ENCODE peak calls at places on chromosomes 16 and 17, in four cellular contexts. Z is GM12878, U is H1, L is K562. D is an unnamed sample. For H3K4me1, the result is how much of the 10 kb centered on the place peaks cover.

GRCh38 chr17:57572600-57572999 is 172.5 kb downstream of the CCDC182 start:
- DNase-seq in U (no peak), L (no peak), Z (no peak), D (no peak)

GRCh38 chr16:50818380-50818779 is 76.5 kb downstream of the CYLD start:
- DNase-seq in L (no peak), U (no peak), Z (no peak), D (no peak)

GRCh38 chr16:55329791-55330190 is 5.8 kb downstream of the IRX6 start:
- DNase-seq in L (no peak), U (no peak), Z (no peak), D (no peak)

GRCh38 chr17:14871921-14872320 is 393.2 kb downstream of the PMP22 start:
- DNase-seq in L (no peak), U (no peak), Z (no peak), D (no peak)

GRCh38 chr17:17467720-17468119 is 9.1 kb upstream of the MED9 start:
- DNase-seq in U (no peak), L (no peak), Z (no peak), D (no peak)

GRCh38 chr17:73697872-73698271 is 53.6 kb upstream of the SDK2 start:
- DNase-seq in Z (no peak), L (no peak), U (no peak), D (peak)

GRCh38 chr17:7932483-7932891 is 481 bp downstream of the CNTROB start:
- DNase-seq in Z (no peak), L (no peak), U (no peak), D (peak)

GRCh38 chr17:76446449-76447231 is 6.3 kb downstream of the UBE2O start:
- DNase-seq in U (no peak), L (peak), Z (no peak), D (peak)

GRCh38 chr17:38333635-38334295 is 10.0 kb downstream of the GPR179 start:
- DNase-seq in L (peak), U (peak), Z (no peak), D (peak)

GRCh38 chr17:69501591-69502468 is 87.3 kb downstream of the MAP2K6 start:
- DNase-seq in U (no peak), Z (no peak), L (no peak), D (peak)

GRCh38 chr17:9230346-9230745 is 209.0 kb downstream of the NTN1 start:
- DNase-seq in U (no peak), Z (no peak), L (no peak), D (no peak)

GRCh38 chr16:704552-705380 is 835 bp downstream of the FBXL16 start:
- DNase-seq in L (no peak), U (no peak), Z (no peak), D (no peak)

GRCh38 chr16:77480671-77481315 is 46.0 kb upstream of the ADAMTS18 start:
- DNase-seq in L (no peak), U (no peak), Z (no peak), D (no peak)

GRCh38 chr17:48143629-48144028 is 36.1 kb downstream of the SNX11 start:
- DNase-seq in U (no peak), Z (no peak), L (no peak), D (no peak)

GRCh38 chr17:67576471-67576870 is 141.3 kb upstream of the NOL11 start:
- DNase-seq in L (no peak), U (no peak), Z (no peak), D (no peak)

GRCh38 chr17:67577429-67577828 is 140.3 kb upstream of the NOL11 start:
- DNase-seq in L (no peak), Z (no peak), U (no peak), D (no peak)

GRCh38 chr17:67574658-67575293 is 143.0 kb upstream of the NOL11 start:
- DNase-seq in L (no peak), U (no peak), Z (peak), D (no peak)

GRCh38 chr17:67573987-67574657 is 143.6 kb upstream of the NOL11 start:
- DNase-seq in Z (no peak), U (no peak), L (no peak), D (no peak)

DNA sequence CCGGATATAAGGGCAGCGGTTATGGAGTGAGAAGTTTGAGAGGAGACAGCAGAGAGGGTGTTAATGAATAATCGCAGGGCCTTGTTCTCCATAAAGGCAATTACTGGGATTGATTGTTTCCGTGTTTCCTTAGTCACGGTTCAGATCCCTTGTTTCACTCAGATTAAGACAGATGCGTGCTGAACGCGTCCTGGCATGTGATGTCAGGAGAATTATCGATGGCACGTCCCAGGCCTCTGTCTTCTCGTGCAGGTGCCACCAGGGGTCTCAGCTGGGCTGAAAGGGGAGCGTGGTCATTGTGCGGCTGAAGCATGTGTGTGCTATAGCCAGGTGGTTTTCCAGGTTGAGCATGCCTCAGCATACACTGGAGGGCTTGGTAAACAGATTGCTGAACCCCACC is 142.4 kb upstream of the NOL11 start:
- DNase-seq in U (no peak), Z (peak), L (no peak), D (peak)
- TF ChIP-seq ATF2 in U (no peak), Z (no peak), L (no peak), D (no peak)

DNA sequence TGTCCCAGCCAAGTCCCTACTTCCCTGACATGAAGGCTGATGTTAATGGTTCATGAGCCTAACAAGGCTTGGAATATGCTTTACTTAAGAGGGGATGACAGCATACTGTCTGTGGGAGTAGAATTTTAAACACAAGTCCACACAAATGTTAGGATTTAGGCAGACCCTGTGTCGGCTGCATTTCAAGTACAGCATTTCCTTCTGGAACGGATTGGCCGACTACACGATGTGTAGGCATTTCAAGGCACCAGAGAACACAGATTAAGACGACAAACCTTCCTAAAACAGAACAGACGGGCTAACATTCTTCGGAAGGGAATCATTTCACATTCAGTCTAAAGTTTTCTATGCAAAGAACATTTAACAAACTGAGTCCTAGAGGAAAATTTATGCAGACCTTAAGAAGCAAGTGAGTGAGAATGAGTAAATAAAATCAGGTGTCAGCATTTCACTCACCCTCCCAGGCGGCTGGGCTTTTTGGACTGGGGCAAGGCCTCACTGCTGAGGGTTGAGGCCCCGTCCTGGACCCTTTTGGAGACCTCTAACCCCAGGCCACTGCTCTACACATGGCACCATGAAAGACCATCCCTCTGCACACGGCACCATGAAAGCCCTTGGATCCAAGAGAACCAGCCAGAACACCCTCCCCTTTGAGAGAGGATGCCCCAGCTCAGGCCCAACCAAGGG is 67.5 kb downstream of the SMPD3 start:
- DNase-seq in U (no peak), Z (no peak), L (no peak), D (no peak)
- H3K4me1 ChIP-seq in U (under half), Z (under half), L (under half), D (under half)

GRCh38 chr17:66720027-66720426 is 114.9 kb upstream of the CACNG5 start:
- DNase-seq in U (no peak), L (no peak), Z (no peak), D (no peak)

GRCh38 chr17:66715076-66715675 is 119.7 kb upstream of the CACNG5 start:
- DNase-seq in U (no peak), Z (no peak), L (no peak), D (no peak)

GRCh38 chr17:66716236-66717026 is 118.5 kb upstream of the CACNG5 start:
- DNase-seq in L (peak), U (no peak), Z (no peak), D (no peak)

GRCh38 chr17:66715745-66716156 is 119.2 kb upstream of the CACNG5 start:
- DNase-seq in Z (peak), U (peak), L (no peak), D (peak)

DNA sequence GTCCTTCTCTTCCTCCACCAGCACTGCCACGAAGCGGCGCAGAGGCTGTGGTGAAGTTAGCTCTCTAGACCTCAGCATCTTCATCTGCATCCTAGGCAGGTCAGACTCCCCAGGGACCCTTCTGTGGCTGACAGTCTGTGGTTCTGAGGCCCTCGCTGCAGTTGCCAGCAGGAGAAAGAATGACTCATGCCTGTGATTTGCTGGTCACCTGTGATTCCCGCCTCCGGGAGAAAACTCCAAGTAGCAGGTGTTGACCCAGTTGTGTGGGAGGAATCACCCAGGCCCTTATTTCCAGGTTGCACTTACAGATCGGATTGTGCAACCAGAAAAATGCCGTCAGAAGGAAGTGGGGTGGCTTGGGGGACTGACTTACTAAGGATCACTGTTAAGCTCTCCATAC is 117.2 kb upstream of the CACNG5 start:
- DNase-seq in U (no peak), L (no peak), Z (no peak), D (no peak)
- TF ChIP-seq ATF2 in U (no peak), L (no peak), Z (peak), D (no peak)

GRCh38 chr16:87700406-87701065 is 65.2 kb downstream of the KLHDC4 start:
- DNase-seq in L (no peak), U (no peak), Z (no peak), D (no peak)
- H3K4me1 ChIP-seq in L (under half), U (under half), Z (under half), D (under half)

DNA sequence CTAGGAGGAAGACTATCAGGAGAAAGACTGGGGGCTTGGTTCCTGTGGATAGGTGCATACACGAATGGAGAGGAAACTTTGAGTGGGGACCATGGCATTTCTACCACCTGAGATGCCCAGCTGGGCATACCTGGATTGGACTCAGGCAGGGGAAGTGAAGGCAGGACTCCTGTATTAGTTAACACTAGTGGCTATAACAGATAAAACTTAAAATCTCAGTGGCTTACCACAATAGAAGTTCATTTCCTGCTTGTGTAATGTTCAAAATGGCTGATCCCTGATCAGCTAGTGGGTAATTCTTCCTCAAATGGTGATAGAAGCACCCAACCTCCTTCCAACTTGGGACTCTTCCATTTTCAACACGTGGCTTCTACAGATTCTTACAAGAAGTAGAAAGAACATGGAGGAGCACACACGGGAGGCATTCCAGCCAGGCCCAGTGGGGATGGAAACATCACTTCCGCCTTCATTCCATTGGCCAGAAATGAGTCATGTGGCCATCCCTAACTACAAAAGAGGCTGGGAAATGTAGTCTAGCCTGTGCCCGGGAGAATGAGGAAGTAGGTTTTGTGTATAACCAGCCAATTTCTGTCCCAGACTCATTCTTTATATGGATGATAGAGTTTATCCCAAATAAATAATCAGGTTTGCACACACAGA is 112.1 kb downstream of the UTP18 start:
- DNase-seq in L (peak), U (no peak), Z (peak), D (peak)
- TF ChIP-seq ATF2 in L (no peak), U (no peak), Z (no peak), D (no peak)

GRCh38 chr16:88566158-88566557 is 4.0 kb upstream of the ZC3H18 start:
- DNase-seq in L (no peak), U (no peak), Z (no peak), D (no peak)
- H3K4me1 ChIP-seq in L (under half), U (under half), Z (under half), D (under half)